ENCODE peak calls at places on chromosome 3, in four cellular contexts. T, P, U and E are unnamed samples.

GRCh38 chr3:171850968-171851600 is 7.9 kb downstream of the TMEM212 start:
- DNase-seq in T (no peak), P (no peak), U (no peak), E (no peak)

GRCh38 chr3:51099794-51100542 is 285.1 kb upstream of the MANF start:
- DNase-seq in T (no peak), P (peak; percentile 65), U (peak; percentile 55), E (no peak)

GRCh38 chr3:167673221-167673620 is 19.5 kb upstream of the WDR49 start:
- DNase-seq in T (no peak), P (no peak), U (no peak), E (no peak)

GRCh38 chr3:72538070-72538745 is 310.0 kb downstream of the SHQ1 start:
- DNase-seq in T (no peak), P (no peak), U (no peak), E (no peak)

GRCh38 chr3:182412066-182412465 is 381.2 kb upstream of the ATP11B start:
- DNase-seq in T (no peak), P (no peak), U (no peak), E (no peak)

GRCh38 chr3:30258426-30259392 is 347.7 kb upstream of the TGFBR2 start:
- DNase-seq in T (no peak), P (no peak), U (no peak), E (no peak)

GRCh38 chr3:8455451-8456117 is 46.0 kb upstream of the LMCD1 start:
- DNase-seq in T (no peak), P (no peak), U (no peak), E (no peak)

GRCh38 chr3:126197854-126198584 is 17.6 kb upstream of the ALDH1L1 start:
- DNase-seq in T (peak; percentile 42), P (peak; percentile 60), U (peak; percentile 75), E (peak; percentile 54)

GRCh38 chr3:141845407-141846049 is 30.9 kb upstream of the ATP1B3 start:
- DNase-seq in T (no peak), P (peak; percentile 25), U (no peak), E (no peak)

GRCh38 chr3:156474560-156475389 is 80.1 kb downstream of the SSR3 start:
- DNase-seq in T (no peak), P (peak; percentile 49), U (no peak), E (no peak)

GRCh38 chr3:150286390-150287147 is 121.5 kb upstream of the TSC22D2 start:
- DNase-seq in T (no peak), P (peak; percentile 4), U (no peak), E (no peak)

GRCh38 chr3:119627461-119627860 is 29.8 kb downstream of the PLA1A start:
- DNase-seq in T (no peak), P (no peak), U (no peak), E (no peak)

GRCh38 chr3:48637305-48637704 is 2.0 kb upstream of the SLC26A6 start:
- DNase-seq in T (no peak), P (no peak), U (no peak), E (no peak)

GRCh38 chr3:32502944-32503286 is 263 bp upstream of the CMTM6 start:
- DNase-seq in T (no peak), P (no peak), U (no peak), E (no peak)

GRCh38 chr3:23017800-23018199 is 185.3 kb upstream of the UBE2E2 start:
- DNase-seq in T (no peak), P (no peak), U (no peak), E (no peak)

GRCh38 chr3:193800138-193801043 is 207.4 kb downstream of the OPA1 start:
- DNase-seq in T (no peak), P (no peak), U (no peak), E (no peak)

GRCh38 chr3:179324270-179324754 is 1.5 kb downstream of the ZNF639 start:
- DNase-seq in T (no peak), P (no peak), U (no peak), E (no peak)

GRCh38 chr3:19947549-19948071 is 713 bp downstream of the RAB5A start:
- DNase-seq in T (peak; percentile 36), P (peak; percentile 38), U (peak; percentile 59), E (peak; percentile 32)

GRCh38 chr3:50422153-50422552 is 62.8 kb upstream of the TMEM115 start:
- DNase-seq in T (no peak), P (no peak), U (no peak), E (no peak)

GRCh38 chr3:23826382-23827061 is 20.8 kb downstream of the UBE2E1 start:
- DNase-seq in T (no peak), P (no peak), U (no peak), E (no peak)

GRCh38 chr3:46713048-46713897 is 4.4 kb downstream of the PRSS50 start:
- DNase-seq in T (no peak), P (no peak), U (peak; percentile 34), E (no peak)

GRCh38 chr3:14633417-14633816 is 18.1 kb upstream of the CCDC174 start:
- DNase-seq in T (no peak), P (no peak), U (no peak), E (no peak)

GRCh38 chr3:38634133-38634532 is 15.4 kb downstream of the SCN5A start:
- DNase-seq in T (no peak), P (no peak), U (no peak), E (no peak)

GRCh38 chr3:8767181-8767666 is 2.2 kb downstream of the OXTR start:
- DNase-seq in T (no peak), P (no peak), U (no peak), E (no peak)

GRCh38 chr3:167864559-167864887 is 129.0 kb downstream of the SERPINI1 start:
- DNase-seq in T (no peak), P (no peak), U (no peak), E (no peak)

GRCh38 chr3:14124223-14124614 is 451 bp downstream of the CHCHD4 start:
- DNase-seq in T (peak; percentile 70), P (peak; percentile 37), U (peak; percentile 77), E (peak; percentile 57)

GRCh38 chr3:51759203-51759602 is 19.8 kb downstream of the IQCF6 start:
- DNase-seq in T (no peak), P (no peak), U (no peak), E (no peak)

GRCh38 chr3:125001557-125002413 is 54.0 kb downstream of the HEG1 start:
- DNase-seq in T (no peak), P (no peak), U (no peak), E (no peak)

GRCh38 chr3:87167634-87168456 is 59.3 kb upstream of the CHMP2B start:
- DNase-seq in T (no peak), P (peak; percentile 41), U (no peak), E (peak; percentile 11)

GRCh38 chr3:77321646-77322045 is 281.7 kb downstream of the ROBO2 start:
- DNase-seq in T (no peak), P (no peak), U (no peak), E (no peak)

GRCh38 chr3:65033577-65033976 is 345.8 kb upstream of the ADAMTS9 start:
- DNase-seq in T (no peak), P (no peak), U (no peak), E (no peak)

GRCh38 chr3:194337965-194338753 is 13.0 kb downstream of the CPN2 start:
- DNase-seq in T (no peak), P (no peak), U (no peak), E (no peak)

GRCh38 chr3:111967071-111967470 is 11.8 kb upstream of the ABHD10 start:
- DNase-seq in T (no peak), P (no peak), U (no peak), E (no peak)

GRCh38 chr3:111331912-111332311 is 210.1 kb upstream of the CD96 start:
- DNase-seq in T (no peak), P (no peak), U (no peak), E (no peak)

GRCh38 chr3:146646251-146646650 is 41.1 kb upstream of the PLSCR5 start:
- DNase-seq in T (no peak), P (no peak), U (no peak), E (no peak)